ENCODE peak calls at places on chromosome 18, in five cellular contexts. A is activated T-helper 1 cell treated with anti-CD3 and anti-CD28 coated beads, Interleukin-12 subunit alpha, Interleukin-12 subunit beta, Interleukin-2, Interleukin-4 antibody, amounts not matched to agents 30 ng/mL and 10 ng/mL and 1 ng/mL, durations not matched to agents 14 hours and 24 hours and 36 hours; G is HTR-8/SVneo; I is colonic mucosa; J is epithelial cell of esophagus. W is an unnamed sample.

GRCh38 chr18:1047406-1047805 is 142.7 kb downstream of the ADCYAP1 start:
- DNase-seq in J (no peak), I (no peak), A (no peak), G (peak; percentile 24), W (no peak)

GRCh38 chr18:48367557-48367956 is 41.6 kb downstream of the ZBTB7C start:
- DNase-seq in I (no peak), J (no peak), A (no peak), G (no peak), W (no peak)

GRCh38 chr18:79422022-79422782 is 26.5 kb downstream of the NFATC1 start:
- DNase-seq in G (no peak), A (no peak), J (no peak), I (no peak), W (no peak)

GRCh38 chr18:8536226-8536625 is 73.0 kb upstream of the RAB12 start:
- DNase-seq in G (peak; percentile 26), A (no peak), I (no peak), J (no peak), W (no peak)

GRCh38 chr18:36493349-36494281 is 196.1 kb downstream of the FHOD3 start:
- DNase-seq in G (no peak), A (no peak), I (peak; percentile 38), J (no peak), W (no peak)

GRCh38 chr18:31275722-31276463 is 42.1 kb upstream of the DSG1 start:
- DNase-seq in I (peak; percentile 41), J (peak; percentile 84), A (no peak), G (no peak), W (no peak)

GRCh38 chr18:44536041-44536440 is 144.6 kb upstream of the SETBP1 start:
- DNase-seq in J (peak; percentile 55), G (no peak), A (no peak), I (no peak), W (no peak)

GRCh38 chr18:2980607-2980923 is 32.4 kb downstream of the LPIN2 start:
- DNase-seq in G (no peak), J (no peak), A (no peak), I (no peak), W (no peak)

GRCh38 chr18:36296591-36297418 is 708 bp upstream of the FHOD3 start:
- DNase-seq in G (peak; percentile 33), A (no peak), J (peak; percentile 70), I (peak; percentile 67), W (no peak)

GRCh38 chr18:7642491-7642890 is 75.4 kb downstream of the PTPRM start:
- DNase-seq in J (no peak), G (no peak), A (no peak), I (no peak), W (no peak)

GRCh38 chr18:68314403-68314802 is 400.5 kb downstream of the TMX3 start:
- DNase-seq in J (no peak), G (peak; percentile 3), A (no peak), I (no peak), W (no peak)

GRCh38 chr18:55489742-55490055 is 98.3 kb downstream of the TCF4 start:
- DNase-seq in G (no peak), I (no peak), J (no peak), A (no peak), W (no peak)

W was measured in stimulated activated naive B cell treated with anti-CD40 and anti-IgM and Interleukin-4, amounts not matched to agents 10 μg/mL and 1 μg/mL and 100 μg/mL, for 72 hours.